ENCODE peak calls at places on chromosome 10, in eight cellular contexts. One of them, this sample, is unnamed.

GRCh38 chr10:48798486-48799254 is 114.0 kb downstream of the WDFY4 start:
- DNase-seq in left lobe of liver: peak; percentile 36
- DNase-seq in H4: peak; percentile 12
- DNase-seq in NCI-H1105 treated with DMSO at 0.1 percent for 48 hours: no peak
- DNase-seq in non-pigmented ciliary epithelial cell: no peak
- DNase-seq in NCI-H2081 treated with DMSO at 0.1 percent for 48 hours: no peak
- DNase-seq in SK-N-DZ: no peak
- DNase-seq in activated T-cell treated with anti-CD3 and anti-CD28 coated beads, Interleukin-2, amount 50 U/mL, for 48 hours: no peak
- DNase-seq in this sample: peak; percentile 42

GRCh38 chr10:132849546-132850031 is 63.6 kb upstream of the NKX6-2 start:
- DNase-seq in activated T-cell treated with anti-CD3 and anti-CD28 coated beads, Interleukin-2, amount 50 U/mL, for 48 hours: no peak
- DNase-seq in left lobe of liver: peak; percentile 26
- DNase-seq in NCI-H2081 treated with DMSO at 0.1 percent for 48 hours: no peak
- DNase-seq in SK-N-DZ: no peak
- DNase-seq in H4: no peak
- DNase-seq in NCI-H1105 treated with DMSO at 0.1 percent for 48 hours: no peak
- DNase-seq in non-pigmented ciliary epithelial cell: no peak
- DNase-seq in this sample: no peak

GRCh38 chr10:34254596-34254995 is 560.5 kb downstream of the PARD3 start:
- DNase-seq in NCI-H2081 treated with DMSO at 0.1 percent for 48 hours: no peak
- DNase-seq in NCI-H1105 treated with DMSO at 0.1 percent for 48 hours: peak; percentile 18
- DNase-seq in left lobe of liver: no peak
- DNase-seq in H4: peak; percentile 28
- DNase-seq in SK-N-DZ: no peak
- DNase-seq in non-pigmented ciliary epithelial cell: peak; percentile 30
- DNase-seq in activated T-cell treated with anti-CD3 and anti-CD28 coated beads, Interleukin-2, amount 50 U/mL, for 48 hours: peak; percentile 24
- DNase-seq in this sample: peak; percentile 87

GRCh38 chr10:5991708-5992107 is 14.4 kb upstream of the IL15RA start:
- DNase-seq in activated T-cell treated with anti-CD3 and anti-CD28 coated beads, Interleukin-2, amount 50 U/mL, for 48 hours: no peak
- DNase-seq in non-pigmented ciliary epithelial cell: no peak
- DNase-seq in H4: no peak
- DNase-seq in NCI-H1105 treated with DMSO at 0.1 percent for 48 hours: no peak
- DNase-seq in left lobe of liver: no peak
- DNase-seq in SK-N-DZ: no peak
- DNase-seq in NCI-H2081 treated with DMSO at 0.1 percent for 48 hours: no peak
- DNase-seq in this sample: no peak

GRCh38 chr10:43264987-43265798 is 1.7 kb downstream of the RASGEF1A start:
- DNase-seq in H4: peak; percentile 1
- DNase-seq in left lobe of liver: peak; percentile 42
- DNase-seq in NCI-H2081 treated with DMSO at 0.1 percent for 48 hours: no peak
- DNase-seq in SK-N-DZ: no peak
- DNase-seq in non-pigmented ciliary epithelial cell: no peak
- DNase-seq in activated T-cell treated with anti-CD3 and anti-CD28 coated beads, Interleukin-2, amount 50 U/mL, for 48 hours: no peak
- DNase-seq in NCI-H1105 treated with DMSO at 0.1 percent for 48 hours: no peak
- DNase-seq in this sample: no peak

GRCh38 chr10:73209705-73210104 is 37.4 kb downstream of the DNAJC9 start:
- DNase-seq in activated T-cell treated with anti-CD3 and anti-CD28 coated beads, Interleukin-2, amount 50 U/mL, for 48 hours: no peak
- DNase-seq in non-pigmented ciliary epithelial cell: peak; percentile 19
- DNase-seq in SK-N-DZ: no peak
- DNase-seq in left lobe of liver: no peak
- DNase-seq in H4: no peak
- DNase-seq in NCI-H1105 treated with DMSO at 0.1 percent for 48 hours: no peak
- DNase-seq in NCI-H2081 treated with DMSO at 0.1 percent for 48 hours: no peak
- DNase-seq in this sample: peak; percentile 75

GRCh38 chr10:29982997-29983648 is 76.3 kb downstream of the JCAD start:
- DNase-seq in NCI-H1105 treated with DMSO at 0.1 percent for 48 hours: no peak
- DNase-seq in NCI-H2081 treated with DMSO at 0.1 percent for 48 hours: no peak
- DNase-seq in activated T-cell treated with anti-CD3 and anti-CD28 coated beads, Interleukin-2, amount 50 U/mL, for 48 hours: no peak
- DNase-seq in SK-N-DZ: no peak
- DNase-seq in left lobe of liver: no peak
- DNase-seq in H4: no peak
- DNase-seq in non-pigmented ciliary epithelial cell: no peak
- DNase-seq in this sample: peak; percentile 10

GRCh38 chr10:106894675-106895074 is 269.8 kb downstream of the SORCS1 start:
- DNase-seq in left lobe of liver: no peak
- DNase-seq in NCI-H1105 treated with DMSO at 0.1 percent for 48 hours: no peak
- DNase-seq in SK-N-DZ: no peak
- DNase-seq in activated T-cell treated with anti-CD3 and anti-CD28 coated beads, Interleukin-2, amount 50 U/mL, for 48 hours: no peak
- DNase-seq in H4: no peak
- DNase-seq in non-pigmented ciliary epithelial cell: no peak
- DNase-seq in NCI-H2081 treated with DMSO at 0.1 percent for 48 hours: no peak
- DNase-seq in this sample: no peak

GRCh38 chr10:63666836-63667383 is 145.7 kb downstream of the REEP3 start:
- DNase-seq in NCI-H2081 treated with DMSO at 0.1 percent for 48 hours: no peak
- DNase-seq in SK-N-DZ: no peak
- DNase-seq in left lobe of liver: no peak
- DNase-seq in H4: peak; percentile 80
- DNase-seq in non-pigmented ciliary epithelial cell: peak; percentile 87
- DNase-seq in activated T-cell treated with anti-CD3 and anti-CD28 coated beads, Interleukin-2, amount 50 U/mL, for 48 hours: no peak
- DNase-seq in NCI-H1105 treated with DMSO at 0.1 percent for 48 hours: no peak
- DNase-seq in this sample: peak; percentile 10

GRCh38 chr10:126902157-126902556 is 3.1 kb upstream of the DOCK1 start:
- DNase-seq in non-pigmented ciliary epithelial cell: peak; percentile 42
- DNase-seq in NCI-H1105 treated with DMSO at 0.1 percent for 48 hours: no peak
- DNase-seq in activated T-cell treated with anti-CD3 and anti-CD28 coated beads, Interleukin-2, amount 50 U/mL, for 48 hours: no peak
- DNase-seq in left lobe of liver: no peak
- DNase-seq in SK-N-DZ: no peak
- DNase-seq in NCI-H2081 treated with DMSO at 0.1 percent for 48 hours: no peak
- DNase-seq in H4: peak; percentile 80
- DNase-seq in this sample: peak; percentile 98

GRCh38 chr10:132549416-132549815 is 11.8 kb downstream of the INPP5A start:
- DNase-seq in activated T-cell treated with anti-CD3 and anti-CD28 coated beads, Interleukin-2, amount 50 U/mL, for 48 hours: no peak
- DNase-seq in SK-N-DZ: no peak
- DNase-seq in NCI-H2081 treated with DMSO at 0.1 percent for 48 hours: no peak
- DNase-seq in H4: no peak
- DNase-seq in NCI-H1105 treated with DMSO at 0.1 percent for 48 hours: peak; percentile 78
- DNase-seq in left lobe of liver: no peak
- DNase-seq in non-pigmented ciliary epithelial cell: no peak
- DNase-seq in this sample: no peak

GRCh38 chr10:105956550-105956949 is 1208.0 kb downstream of the SORCS1 start:
- DNase-seq in H4: no peak
- DNase-seq in activated T-cell treated with anti-CD3 and anti-CD28 coated beads, Interleukin-2, amount 50 U/mL, for 48 hours: no peak
- DNase-seq in SK-N-DZ: no peak
- DNase-seq in left lobe of liver: no peak
- DNase-seq in non-pigmented ciliary epithelial cell: no peak
- DNase-seq in NCI-H2081 treated with DMSO at 0.1 percent for 48 hours: no peak
- DNase-seq in NCI-H1105 treated with DMSO at 0.1 percent for 48 hours: no peak
- DNase-seq in this sample: no peak

GRCh38 chr10:89207181-89207800 is at the start of gene CH25H:
- DNase-seq in H4: no peak
- DNase-seq in non-pigmented ciliary epithelial cell: no peak
- DNase-seq in left lobe of liver: peak; percentile 51
- DNase-seq in SK-N-DZ: peak; percentile 50
- DNase-seq in NCI-H2081 treated with DMSO at 0.1 percent for 48 hours: no peak
- DNase-seq in activated T-cell treated with anti-CD3 and anti-CD28 coated beads, Interleukin-2, amount 50 U/mL, for 48 hours: peak; percentile 69
- DNase-seq in NCI-H1105 treated with DMSO at 0.1 percent for 48 hours: peak; percentile 34
- DNase-seq in this sample: peak; percentile 71

GRCh38 chr10:112658900-112659328 is 211.9 kb downstream of the VTI1A start:
- DNase-seq in non-pigmented ciliary epithelial cell: no peak
- DNase-seq in NCI-H1105 treated with DMSO at 0.1 percent for 48 hours: no peak
- DNase-seq in activated T-cell treated with anti-CD3 and anti-CD28 coated beads, Interleukin-2, amount 50 U/mL, for 48 hours: no peak
- DNase-seq in NCI-H2081 treated with DMSO at 0.1 percent for 48 hours: no peak
- DNase-seq in H4: no peak
- DNase-seq in SK-N-DZ: no peak
- DNase-seq in left lobe of liver: no peak
- DNase-seq in this sample: peak; percentile 56

GRCh38 chr10:115963848-115964247 is 309.2 kb downstream of the GFRA1 start:
- DNase-seq in left lobe of liver: no peak
- DNase-seq in SK-N-DZ: no peak
- DNase-seq in NCI-H2081 treated with DMSO at 0.1 percent for 48 hours: no peak
- DNase-seq in activated T-cell treated with anti-CD3 and anti-CD28 coated beads, Interleukin-2, amount 50 U/mL, for 48 hours: no peak
- DNase-seq in NCI-H1105 treated with DMSO at 0.1 percent for 48 hours: peak; percentile 46
- DNase-seq in non-pigmented ciliary epithelial cell: no peak
- DNase-seq in H4: peak; percentile 38
- DNase-seq in this sample: peak; percentile 73

GRCh38 chr10:88095291-88095721 is 231.9 kb downstream of the PTEN start:
- DNase-seq in NCI-H1105 treated with DMSO at 0.1 percent for 48 hours: no peak
- DNase-seq in left lobe of liver: no peak
- DNase-seq in H4: no peak
- DNase-seq in non-pigmented ciliary epithelial cell: no peak
- DNase-seq in SK-N-DZ: no peak
- DNase-seq in NCI-H2081 treated with DMSO at 0.1 percent for 48 hours: no peak
- DNase-seq in activated T-cell treated with anti-CD3 and anti-CD28 coated beads, Interleukin-2, amount 50 U/mL, for 48 hours: no peak
- DNase-seq in this sample: no peak

This sample was measured in kidney tubule cell.